ENCODE peak calls at places on chromosomes 7 and 10, in eight cellular contexts. X is cardiac muscle cell, E is neuronal stem cell, R is IMR-90, V is HepG2, N is heart left ventricle, W is PC-9, S is stomach. M is an unnamed sample.

GRCh38 chr7:80635533-80635932 is 2.9 kb upstream of the CD36 start:
- DNase-seq in X (no peak), V (no peak), R (peak), E (no peak), W (no peak), S (no peak), N (no peak), M (no peak)

GRCh38 chr10:30786131-30786530 is 156.6 kb upstream of the LYZL2 start:
- DNase-seq in V (no peak), S (no peak), W (no peak), E (no peak), N (no peak), X (no peak), R (peak), M (peak)

GRCh38 chr7:26399309-26399610 is 107.6 kb downstream of the SNX10 start:
- DNase-seq in R (peak), V (no peak), X (peak), E (no peak), W (no peak), S (peak), N (no peak), M (no peak)

GRCh38 chr10:46037107-46037900 is 6.9 kb upstream of the NCOA4 start:
- DNase-seq in R (no peak), W (no peak), X (no peak), E (no peak), S (no peak), N (no peak), V (no peak), M (no peak)

GRCh38 chr7:136139392-136139791 is 162.2 kb upstream of the MTPN start:
- DNase-seq in N (no peak), W (no peak), R (no peak), V (no peak), E (no peak), S (no peak), X (no peak), M (no peak)

GRCh38 chr7:92997144-92997543 is 120.6 kb downstream of the SAMD9 start:
- DNase-seq in X (no peak), E (no peak), R (no peak), V (no peak), N (no peak), W (no peak), S (no peak), M (no peak)

GRCh38 chr7:101608772-101609713 is 20.1 kb downstream of the MYL10 start:
- DNase-seq in E (no peak), N (no peak), V (no peak), W (peak), R (no peak), X (no peak), S (peak), M (no peak)

GRCh38 chr10:88404133-88404532 is 179.0 kb downstream of the RNLS start:
- DNase-seq in S (no peak), W (no peak), V (no peak), R (no peak), X (no peak), E (no peak), N (no peak), M (no peak)

GRCh38 chr10:74189999-74190421 is 39.0 kb downstream of the ADK start:
- DNase-seq in X (no peak), R (peak), W (peak), V (peak), E (no peak), S (no peak), N (no peak), M (no peak)

GRCh38 chr7:15326044-15326644 is 235.7 kb downstream of the AGMO start:
- DNase-seq in N (no peak), R (peak), W (no peak), S (no peak), V (peak), E (no peak), X (peak), M (no peak)

GRCh38 chr10:126240483-126240882 is 147.8 kb downstream of the ADAM12 start:
- DNase-seq in S (no peak), N (no peak), E (no peak), X (no peak), W (no peak), R (no peak), V (no peak), M (peak)

GRCh38 chr10:49138361-49138891 is 4.6 kb upstream of the FAM170B start:
- DNase-seq in E (no peak), S (no peak), R (peak), X (no peak), N (no peak), W (no peak), V (no peak), M (no peak)
- H3K27ac ChIP-seq in E (no peak), S (peak), R (peak), X (no peak), N (peak), W (no peak), V (no peak), M (no peak)

GRCh38 chr7:54906963-54907362 is 111.9 kb upstream of the EGFR start:
- DNase-seq in V (no peak), E (no peak), R (peak), X (no peak), S (no peak), N (no peak), W (no peak), M (no peak)
- H3K27ac ChIP-seq in V (no peak), E (no peak), R (no peak), X (no peak), S (no peak), N (no peak), W (no peak), M (no peak)

GRCh38 chr10:79443338-79444242 is 1.8 kb downstream of the ZCCHC24 start:
- DNase-seq in W (no peak), X (no peak), N (no peak), S (no peak), V (no peak), E (no peak), R (peak), M (no peak)
- H3K27ac ChIP-seq in W (no peak), X (peak), N (peak), S (peak), V (no peak), E (no peak), R (peak), M (peak)

GRCh38 chr10:80484243-80484642 is 30.1 kb downstream of the TSPAN14 start:
- DNase-seq in N (no peak), W (no peak), E (no peak), R (no peak), X (no peak), V (no peak), S (peak), M (no peak)
- H3K27ac ChIP-seq in N (no peak), W (peak), E (no peak), R (no peak), X (no peak), V (no peak), S (no peak), M (no peak)

GRCh38 chr7:134452419-134452827 is 6.5 kb downstream of the AKR1B1 start:
- DNase-seq in N (peak), W (no peak), X (no peak), S (no peak), R (no peak), E (peak), V (no peak), M (no peak)
- H3K27ac ChIP-seq in N (peak), W (peak), X (no peak), S (no peak), R (peak), E (no peak), V (no peak), M (no peak)

DNA sequence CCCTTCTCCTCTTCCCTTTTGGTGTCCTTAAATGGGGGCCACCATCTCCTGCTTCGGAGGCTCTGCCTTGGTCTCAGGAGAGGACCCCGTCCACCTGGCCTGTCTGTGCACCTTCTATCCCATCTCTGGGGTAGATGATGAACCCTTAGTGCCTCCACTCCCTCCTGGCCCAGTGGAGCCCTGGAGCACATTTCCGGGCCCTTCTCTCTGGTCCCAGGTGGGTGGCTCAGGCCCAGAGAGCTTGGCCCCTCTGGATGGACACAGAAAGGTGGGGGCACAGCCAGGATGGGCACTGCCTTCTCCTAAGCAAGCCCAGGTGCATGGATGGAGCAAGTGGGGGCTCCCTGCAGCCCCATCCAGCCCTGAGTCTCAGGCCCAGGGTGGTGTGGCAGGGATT is 121.4 kb upstream of the RET start:
- DNase-seq in V (no peak), W (no peak), X (no peak), S (peak), E (no peak), N (peak), R (no peak), M (no peak)
- H3K27ac ChIP-seq in V (no peak), W (no peak), X (no peak), S (no peak), E (no peak), N (no peak), R (no peak), M (no peak)

DNA sequence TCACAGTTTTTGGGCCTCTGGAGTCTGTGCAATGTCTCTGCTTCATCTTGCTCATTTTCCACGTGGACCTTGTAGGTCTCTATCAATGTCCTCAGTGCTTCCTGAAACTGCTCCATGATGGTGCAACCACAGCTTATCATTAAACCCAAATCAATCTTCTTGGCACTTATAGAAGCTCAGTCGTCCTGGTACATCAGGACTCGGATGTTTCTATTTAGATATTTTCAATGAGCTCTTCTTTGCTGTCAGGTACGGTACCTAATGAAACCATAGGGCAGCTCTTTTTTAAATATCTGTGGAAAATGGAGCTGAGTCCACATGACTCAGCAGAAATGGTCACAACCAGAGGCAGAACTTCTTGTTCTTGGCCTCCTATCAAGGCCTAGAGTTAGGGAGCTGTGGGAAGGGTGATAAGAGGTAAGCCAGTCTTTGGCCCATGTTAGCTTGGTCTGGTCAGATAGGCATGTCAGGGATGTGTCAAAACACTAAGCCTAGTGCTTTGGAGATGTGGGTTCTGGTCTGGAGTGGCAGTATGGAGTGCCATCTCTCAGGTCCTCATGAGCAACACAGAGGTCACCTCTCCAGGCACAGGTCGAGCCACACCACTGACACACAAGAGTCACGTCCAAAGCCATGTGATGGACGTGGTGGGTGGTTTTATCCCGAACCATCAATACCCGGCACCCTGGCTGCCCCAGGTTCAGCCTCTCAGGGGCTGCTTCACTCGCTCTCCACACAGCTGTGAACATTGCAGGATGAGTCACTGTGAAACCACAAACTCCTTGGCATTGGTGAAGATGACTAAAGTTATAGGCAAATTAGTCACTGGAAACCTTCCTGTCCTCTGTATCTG is 87.0 kb downstream of the TBXAS1 start:
- DNase-seq in V (no peak), E (no peak), N (peak), S (peak), W (peak), X (no peak), R (peak), M (no peak)
- H3K27ac ChIP-seq in V (no peak), E (no peak), N (no peak), S (peak), W (peak), X (no peak), R (peak), M (no peak)

GRCh38 chr7:131235489-131236317 is 92.0 kb upstream of the MKLN1 start:
- DNase-seq in V (peak), E (no peak), W (peak), N (peak), S (peak), R (peak), X (no peak), M (no peak)

GRCh38 chr7:131236318-131236672 is 91.4 kb upstream of the MKLN1 start:
- DNase-seq in N (no peak), E (no peak), R (no peak), V (no peak), W (no peak), X (no peak), S (no peak), M (no peak)

GRCh38 chr7:131233193-131233592 is 94.5 kb upstream of the MKLN1 start:
- DNase-seq in R (no peak), E (no peak), N (no peak), W (no peak), X (no peak), V (no peak), S (no peak), M (no peak)

GRCh38 chr7:131232768-131233167 is 94.9 kb upstream of the MKLN1 start:
- DNase-seq in X (no peak), V (no peak), N (no peak), R (no peak), S (no peak), W (no peak), E (no peak), M (no peak)

GRCh38 chr7:131234719-131235488 is 92.8 kb upstream of the MKLN1 start:
- DNase-seq in E (no peak), R (peak), S (no peak), N (no peak), V (no peak), X (no peak), W (no peak), M (no peak)
- H3K27ac ChIP-seq in E (no peak), R (peak), S (no peak), N (peak), V (no peak), X (no peak), W (no peak), M (peak)

GRCh38 chr10:119481781-119482426 is 60.6 kb downstream of the RGS10 start:
- DNase-seq in W (no peak), S (no peak), R (no peak), N (no peak), E (no peak), X (no peak), V (no peak), M (no peak)
- H3K27ac ChIP-seq in W (no peak), S (no peak), R (no peak), N (no peak), E (no peak), X (no peak), V (no peak), M (no peak)

DNA sequence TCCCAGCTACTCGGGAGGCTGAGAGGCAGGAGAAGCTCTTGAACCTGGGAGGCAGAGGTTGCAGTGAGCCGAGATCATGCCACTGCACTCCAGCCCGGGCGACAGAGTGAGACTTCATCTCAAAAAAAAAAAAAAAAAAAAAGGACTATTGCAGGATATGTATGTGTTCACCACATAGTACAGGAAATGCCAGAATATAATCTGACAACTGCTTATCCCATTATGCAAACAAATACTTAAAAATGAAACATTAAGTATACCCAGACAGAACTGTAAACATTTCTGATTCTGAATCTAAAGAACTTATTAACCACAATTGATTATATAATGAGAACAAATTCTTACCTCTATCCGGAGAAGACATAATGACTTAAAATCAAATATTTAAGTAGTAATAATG is 18.7 kb downstream of the DKK1 start:
- DNase-seq in V (no peak), S (no peak), W (no peak), X (no peak), E (no peak), R (no peak), N (no peak), M (no peak)
- H3K27ac ChIP-seq in V (no peak), S (no peak), W (no peak), X (no peak), E (no peak), R (no peak), N (no peak), M (no peak)

M was measured in caudate nucleus.